ENCODE peak calls at places on chromosomes 4 and X, in six cellular contexts. One of them, this sample, is unnamed.

GRCh38 chr4:49032440-49033161 is 46.5 kb downstream of the CWH43 start:
- DNase-seq in astrocyte of the hippocampus: peak
- DNase-seq in NCI-H345: peak
- DNase-seq in nucleus accumbens: no peak
- DNase-seq in PC-3: peak
- DNase-seq in kidney tubule cell: peak
- DNase-seq in this sample: no peak

GRCh38 chr4:158356331-158356730 is 146.0 kb downstream of the TMEM144 start:
- DNase-seq in kidney tubule cell: no peak
- DNase-seq in NCI-H345: no peak
- DNase-seq in nucleus accumbens: no peak
- DNase-seq in PC-3: no peak
- DNase-seq in astrocyte of the hippocampus: peak
- DNase-seq in this sample: no peak

GRCh38 chrX:154457491-154458115 is 478 bp upstream of the PLXNA3 start:
- DNase-seq in PC-3: peak
- DNase-seq in nucleus accumbens: no peak
- DNase-seq in NCI-H345: peak
- DNase-seq in kidney tubule cell: peak
- DNase-seq in astrocyte of the hippocampus: peak
- DNase-seq in this sample: no peak

GRCh38 chrX:53656845-53657244 is 29.7 kb downstream of the HUWE1 start:
- DNase-seq in nucleus accumbens: no peak
- DNase-seq in kidney tubule cell: no peak
- DNase-seq in NCI-H345: no peak
- DNase-seq in PC-3: no peak
- DNase-seq in astrocyte of the hippocampus: no peak
- DNase-seq in this sample: no peak

GRCh38 chr4:165325732-165326512 is 1.5 kb upstream of the MSMO1 start:
- DNase-seq in nucleus accumbens: no peak
- DNase-seq in NCI-H345: no peak
- DNase-seq in astrocyte of the hippocampus: peak
- DNase-seq in kidney tubule cell: peak
- DNase-seq in PC-3: peak
- DNase-seq in this sample: peak

GRCh38 chrX:33339219-33339618 is 127.9 kb upstream of the DMD start:
- DNase-seq in nucleus accumbens: no peak
- DNase-seq in NCI-H345: peak
- DNase-seq in PC-3: peak
- DNase-seq in astrocyte of the hippocampus: no peak
- DNase-seq in kidney tubule cell: no peak
- DNase-seq in this sample: no peak

GRCh38 chr4:113406723-113407016 is 354.9 kb downstream of the CAMK2D start:
- DNase-seq in NCI-H345: peak
- DNase-seq in PC-3: peak
- DNase-seq in kidney tubule cell: peak
- DNase-seq in astrocyte of the hippocampus: no peak
- DNase-seq in nucleus accumbens: no peak
- DNase-seq in this sample: no peak

GRCh38 chrX:150967786-150968185 is 15.3 kb upstream of the HMGB3 start:
- DNase-seq in PC-3: no peak
- DNase-seq in astrocyte of the hippocampus: no peak
- DNase-seq in NCI-H345: no peak
- DNase-seq in nucleus accumbens: no peak
- DNase-seq in kidney tubule cell: no peak
- DNase-seq in this sample: no peak

GRCh38 chr4:182391111-182391684 is 148.0 kb downstream of the TENM3 start:
- DNase-seq in kidney tubule cell: no peak
- DNase-seq in astrocyte of the hippocampus: no peak
- DNase-seq in NCI-H345: no peak
- DNase-seq in nucleus accumbens: no peak
- DNase-seq in PC-3: no peak
- DNase-seq in this sample: no peak

GRCh38 chrX:134932528-134933217 is 58.1 kb upstream of the SMIM10 start:
- DNase-seq in PC-3: peak
- DNase-seq in astrocyte of the hippocampus: peak
- DNase-seq in NCI-H345: no peak
- DNase-seq in kidney tubule cell: peak
- DNase-seq in nucleus accumbens: no peak
- DNase-seq in this sample: peak

GRCh38 chrX:110108381-110108796 is 105.5 kb downstream of the TMEM164 start:
- DNase-seq in kidney tubule cell: no peak
- DNase-seq in astrocyte of the hippocampus: peak
- DNase-seq in PC-3: no peak
- DNase-seq in nucleus accumbens: no peak
- DNase-seq in NCI-H345: no peak
- DNase-seq in this sample: no peak

GRCh38 chrX:13254870-13255269 is 65.0 kb downstream of the ATXN3L start:
- DNase-seq in PC-3: no peak
- DNase-seq in astrocyte of the hippocampus: no peak
- DNase-seq in NCI-H345: no peak
- DNase-seq in kidney tubule cell: no peak
- DNase-seq in nucleus accumbens: no peak
- DNase-seq in this sample: no peak

GRCh38 chrX:135112096-135112729 is 8.1 kb downstream of the ETDB start:
- DNase-seq in kidney tubule cell: peak
- DNase-seq in astrocyte of the hippocampus: peak
- DNase-seq in NCI-H345: peak
- DNase-seq in nucleus accumbens: no peak
- DNase-seq in PC-3: peak
- DNase-seq in this sample: peak

GRCh38 chrX:34559325-34559724 is 97.8 kb downstream of the TMEM47 start:
- DNase-seq in NCI-H345: no peak
- DNase-seq in PC-3: no peak
- DNase-seq in nucleus accumbens: no peak
- DNase-seq in kidney tubule cell: peak
- DNase-seq in astrocyte of the hippocampus: peak
- DNase-seq in this sample: no peak

GRCh38 chr4:37865450-37865849 is 25.4 kb upstream of the TBC1D1 start:
- DNase-seq in NCI-H345: no peak
- DNase-seq in nucleus accumbens: no peak
- DNase-seq in PC-3: no peak
- DNase-seq in astrocyte of the hippocampus: no peak
- DNase-seq in kidney tubule cell: no peak
- DNase-seq in this sample: no peak

GRCh38 chr4:69984030-69984443 is 11.7 kb upstream of the STATH start:
- DNase-seq in nucleus accumbens: no peak
- DNase-seq in PC-3: peak
- DNase-seq in NCI-H345: peak
- DNase-seq in kidney tubule cell: peak
- DNase-seq in astrocyte of the hippocampus: peak
- DNase-seq in this sample: no peak

GRCh38 chrX:154531626-154532025 is 15.0 kb downstream of the G6PD start:
- DNase-seq in nucleus accumbens: no peak
- DNase-seq in PC-3: no peak
- DNase-seq in NCI-H345: no peak
- DNase-seq in kidney tubule cell: peak
- DNase-seq in astrocyte of the hippocampus: peak
- DNase-seq in this sample: peak

GRCh38 chr4:85398276-85398675 is 76.7 kb upstream of the ARHGAP24 start:
- DNase-seq in astrocyte of the hippocampus: peak
- DNase-seq in kidney tubule cell: no peak
- DNase-seq in PC-3: no peak
- DNase-seq in NCI-H345: no peak
- DNase-seq in nucleus accumbens: no peak
- DNase-seq in this sample: no peak

GRCh38 chr4:3045500-3045850 is 28.9 kb downstream of the HTT-AS start:
- DNase-seq in kidney tubule cell: no peak
- DNase-seq in nucleus accumbens: no peak
- DNase-seq in astrocyte of the hippocampus: peak
- DNase-seq in NCI-H345: no peak
- DNase-seq in PC-3: no peak
- DNase-seq in this sample: no peak

GRCh38 chr4:8231551-8232049 is 32.5 kb downstream of the SH3TC1 start:
- DNase-seq in kidney tubule cell: no peak
- DNase-seq in PC-3: no peak
- DNase-seq in NCI-H345: no peak
- DNase-seq in astrocyte of the hippocampus: no peak
- DNase-seq in nucleus accumbens: no peak
- DNase-seq in this sample: no peak